ENCODE peak calls at places on chromosomes 2 and 18, in five cellular contexts. N is adrenal gland, G is psoas muscle, E is sigmoid colon, T is OCI-LY7. W is an unnamed sample.

GRCh38 chr2:88212251-88212790 is 42.2 kb downstream of the THNSL2 start:
- DNase-seq in N (no peak), G (no peak), E (no peak), T (peak; percentile 11), W (no peak)

GRCh38 chr2:24959761-24960160 is 12.0 kb downstream of the DNAJC27 start:
- DNase-seq in N (no peak), G (no peak), E (no peak), T (no peak), W (no peak)

GRCh38 chr2:23065936-23066335 is 319.0 kb upstream of the KLHL29 start:
- DNase-seq in N (no peak), G (no peak), E (no peak), T (no peak), W (no peak)

GRCh38 chr2:201984800-201985525 is 48.7 kb upstream of the FZD7 start:
- DNase-seq in N (peak; percentile 52), G (no peak), E (peak; percentile 68), T (no peak), W (no peak)

GRCh38 chr2:45849491-45850283 is 198.2 kb downstream of the PRKCE start:
- DNase-seq in N (no peak), G (no peak), E (no peak), T (no peak), W (no peak)

GRCh38 chr18:48607049-48607984 is 68.5 kb downstream of the CTIF start:
- DNase-seq in N (peak; percentile 68), G (peak; percentile 60), E (no peak), T (no peak), W (no peak)

GRCh38 chr18:48605408-48605845 is 66.6 kb downstream of the CTIF start:
- DNase-seq in N (no peak), G (no peak), E (no peak), T (peak; percentile 52), W (no peak)

GRCh38 chr2:233013027-233013461 is at the start of gene NGEF:
- DNase-seq in N (peak; percentile 30), G (no peak), E (no peak), T (no peak), W (no peak)

GRCh38 chr2:238289574-238289973 is 1.2 kb upstream of the PER2 start:
- DNase-seq in N (no peak), G (no peak), E (peak; percentile 65), T (peak; percentile 32), W (no peak)

GRCh38 chr2:20576598-20577115 is 74.2 kb downstream of the HS1BP3 start:
- DNase-seq in N (no peak), G (no peak), E (no peak), T (peak; percentile 71), W (no peak)

GRCh38 chr2:240245706-240246105 is 105.2 kb upstream of the OTOS start:
- DNase-seq in N (peak; percentile 50), G (peak; percentile 49), E (peak; percentile 69), T (no peak), W (peak; percentile 50)

GRCh38 chr2:42875880-42876279 is 83.5 kb upstream of the HAAO start:
- DNase-seq in N (peak; percentile 31), G (no peak), E (no peak), T (no peak), W (no peak)

GRCh38 chr2:85243101-85244072 is 84.4 kb downstream of the TGOLN2 start:
- DNase-seq in N (peak; percentile 73), G (peak; percentile 63), E (peak; percentile 76), T (peak; percentile 24), W (no peak)

GRCh38 chr2:196399736-196400691 is 228.6 kb upstream of the STK17B start:
- DNase-seq in N (no peak), G (no peak), E (no peak), T (no peak), W (peak; percentile 50)

GRCh38 chr2:129879614-129880180 is 99.8 kb upstream of the RAB6C start:
- DNase-seq in N (peak; percentile 41), G (no peak), E (no peak), T (no peak), W (no peak)

GRCh38 chr2:232668805-232669444 is 28.2 kb upstream of the GIGYF2 start:
- DNase-seq in N (peak; percentile 66), G (no peak), E (no peak), T (no peak), W (no peak)

GRCh38 chr2:181143790-181144300 is 163.4 kb downstream of the UBE2E3 start:
- DNase-seq in N (no peak), G (no peak), E (no peak), T (no peak), W (no peak)

GRCh38 chr2:43152186-43152585 is 74.2 kb downstream of the ZFP36L2 start:
- DNase-seq in N (no peak), G (no peak), E (no peak), T (no peak), W (no peak)

GRCh38 chr2:26941486-26941885 is 29.0 kb upstream of the MAPRE3 start:
- DNase-seq in N (no peak), G (no peak), E (no peak), T (no peak), W (no peak)

GRCh38 chr2:107078584-107078983 is 192.6 kb upstream of the ST6GAL2 start:
- DNase-seq in N (no peak), G (no peak), E (no peak), T (no peak), W (no peak)

GRCh38 chr18:34528177-34528576 is 181.9 kb upstream of the DTNA start:
- DNase-seq in N (no peak), G (no peak), E (no peak), T (no peak), W (no peak)

GRCh38 chr2:120593921-120594686 is 141.6 kb upstream of the GLI2 start:
- DNase-seq in N (no peak), G (peak; percentile 4), E (no peak), T (no peak), W (no peak)

GRCh38 chr2:43657241-43657640 is 19.0 kb downstream of the C1GALT1C1L start:
- DNase-seq in N (no peak), G (no peak), E (no peak), T (no peak), W (no peak)

GRCh38 chr2:29940706-29941105 is 19.3 kb upstream of the ALK start:
- DNase-seq in N (peak; percentile 61), G (no peak), E (peak; percentile 74), T (no peak), W (no peak)

GRCh38 chr18:934518-935123 is 29.9 kb downstream of the ADCYAP1 start:
- DNase-seq in N (no peak), G (no peak), E (no peak), T (no peak), W (no peak)

GRCh38 chr2:50849205-50849604 is 182.7 kb downstream of the NRXN1 start:
- DNase-seq in N (no peak), G (no peak), E (no peak), T (no peak), W (no peak)

GRCh38 chr2:15800489-15801329 is 139.6 kb upstream of the MYCN start:
- DNase-seq in N (peak; percentile 52), G (no peak), E (no peak), T (no peak), W (no peak)

GRCh38 chr18:48098538-48098937 is 168.1 kb upstream of the SMAD2 start:
- DNase-seq in N (no peak), G (no peak), E (no peak), T (no peak), W (peak; percentile 7)

GRCh38 chr2:189421644-189422043 is 19.6 kb upstream of the WDR75 start:
- DNase-seq in N (no peak), G (no peak), E (no peak), T (no peak), W (peak; percentile 34)

GRCh38 chr2:17309186-17309585 is 209.1 kb downstream of the RAD51AP2 start:
- DNase-seq in N (no peak), G (no peak), E (no peak), T (no peak), W (no peak)

GRCh38 chr18:31041346-31042067 is 1.0 kb downstream of the DSC3 start:
- DNase-seq in N (no peak), G (no peak), E (no peak), T (no peak), W (peak; percentile 56)

GRCh38 chr2:129396980-129397599 is 582.4 kb upstream of the RAB6C start:
- DNase-seq in N (peak; percentile 72), G (no peak), E (no peak), T (peak; percentile 33), W (no peak)

GRCh38 chr2:173150963-173151362 is 75.3 kb downstream of the MAP3K20 start:
- DNase-seq in N (no peak), G (no peak), E (no peak), T (no peak), W (no peak)
- H3K27ac ChIP-seq in N (no peak overlapping the region), G (peak overlapping the region; percentile 87), E (peak overlapping the region; percentile 25), T (no peak overlapping the region), W (peak overlapping the region; percentile 98)

GRCh38 chr18:56326386-56327072 is 311.9 kb downstream of the TXNL1 start:
- DNase-seq in N (no peak), G (no peak), E (no peak), T (no peak), W (no peak)
- H3K27ac ChIP-seq in N (no peak overlapping the region), G (no peak overlapping the region), E (no peak overlapping the region), T (no peak overlapping the region), W (no peak overlapping the region)

GRCh38 chr2:10287766-10288165 is 14.9 kb upstream of the HPCAL1 start:
- DNase-seq in N (no peak), G (no peak), E (no peak), T (no peak), W (no peak)

GRCh38 chr2:10289891-10290290 is 12.8 kb upstream of the HPCAL1 start:
- DNase-seq in N (no peak), G (no peak), E (no peak), T (no peak), W (peak; percentile 87)

GRCh38 chr2:10286216-10287037 is 16.3 kb upstream of the HPCAL1 start:
- DNase-seq in N (no peak), G (no peak), E (no peak), T (no peak), W (no peak)

GRCh38 chr2:10288606-10289005 is 14.1 kb upstream of the HPCAL1 start:
- DNase-seq in N (no peak), G (no peak), E (no peak), T (no peak), W (no peak)

DNA sequence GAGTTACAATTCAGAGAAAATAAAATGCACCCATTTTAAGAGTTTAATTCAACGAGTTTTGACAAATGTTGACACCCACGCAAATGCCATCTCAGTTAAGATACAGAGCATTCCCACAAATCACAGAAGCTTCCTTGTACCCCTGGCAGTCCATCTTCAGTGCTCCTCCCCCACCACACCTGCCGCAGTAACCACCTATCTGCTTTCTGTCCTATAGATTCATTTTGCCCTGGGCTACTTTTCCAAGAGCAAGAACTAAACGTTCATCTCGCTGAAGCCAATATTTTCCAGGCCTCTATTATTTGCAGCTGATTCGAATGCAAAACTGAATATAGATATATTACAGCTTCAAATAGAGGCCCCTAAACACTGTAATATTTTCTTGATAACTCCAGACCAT is 13.4 kb upstream of the HPCAL1 start:
- DNase-seq in N (no peak), G (no peak), E (no peak), T (no peak), W (no peak)
- H3K27ac ChIP-seq in N (no peak overlapping the region), G (no peak overlapping the region), E (no peak overlapping the region), T (no peak overlapping the region), W (peak overlapping the region; percentile 66)

DNA sequence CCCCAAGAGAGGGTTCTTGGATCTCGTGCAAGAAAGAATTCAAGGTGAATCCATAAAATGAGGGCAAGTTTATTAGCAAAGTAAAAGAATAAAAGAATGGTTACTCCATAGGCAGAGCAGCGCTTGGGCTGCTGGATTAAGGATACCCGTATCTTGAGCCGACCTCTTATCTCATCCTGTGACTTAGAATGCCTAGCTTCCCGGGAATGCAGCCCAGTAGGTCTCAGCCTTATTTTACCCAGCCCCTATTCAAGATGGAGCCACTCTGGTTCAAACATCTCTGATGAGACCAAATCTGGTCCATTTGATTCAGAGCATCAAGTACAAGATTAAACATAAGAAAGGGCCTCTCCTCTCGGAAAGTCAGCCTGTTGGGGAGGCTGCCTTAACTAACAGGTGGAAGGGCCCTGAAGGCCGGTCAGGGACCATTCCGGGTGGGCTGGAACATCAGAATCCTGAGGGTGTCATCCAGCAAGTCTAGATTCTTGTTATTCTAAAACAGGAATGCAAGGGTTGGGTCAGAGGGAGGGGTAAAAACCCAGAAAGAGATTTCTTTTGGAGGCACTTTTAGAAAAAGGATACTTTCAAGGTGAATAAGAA is 5.8 kb downstream of the PSD4 start:
- DNase-seq in N (no peak), G (no peak), E (no peak), T (no peak), W (no peak)
- H3K27ac ChIP-seq in N (no peak overlapping the region), G (no peak overlapping the region), E (no peak overlapping the region), T (no peak overlapping the region), W (no peak overlapping the region)

W was measured in RWPE2.